ENCODE peak calls at places on chromosomes 7 and 10, in six cellular contexts. E is aorta, Q is colonic mucosa, W is IMR-90, C is AG04450, G is left lung. V is an unnamed sample. For H3K9me3, the result is how much of the 10 kb centered on the place peaks cover.

GRCh38 chr7:30472771-30473392 is 5.7 kb downstream of the NOD1 start:
- DNase-seq in C (no peak), G (no peak), Q (no peak), E (no peak), W (peak), V (no peak)

GRCh38 chr10:103890194-103890658 is 27.8 kb downstream of the STN1 start:
- DNase-seq in G (peak), C (no peak), W (peak), Q (peak), E (no peak), V (peak)

GRCh38 chr7:50185188-50185587 is 92.1 kb upstream of the ZPBP start:
- DNase-seq in Q (no peak), G (peak), E (peak), C (no peak), W (no peak), V (no peak)

GRCh38 chr7:37369904-37370303 is 78.8 kb downstream of the ELMO1 start:
- DNase-seq in Q (peak), G (no peak), E (no peak), C (no peak), W (no peak), V (peak)

GRCh38 chr10:82383350-82383749 is 508.4 kb downstream of the NRG3 start:
- DNase-seq in E (no peak), G (no peak), W (no peak), Q (no peak), C (no peak), V (no peak)

GRCh38 chr10:126066491-126066890 is 170.1 kb downstream of the FANK1 start:
- DNase-seq in Q (no peak), E (no peak), C (no peak), W (no peak), G (no peak), V (no peak)

GRCh38 chr10:43461950-43462349 is 25.0 kb downstream of the ZNF487 start:
- DNase-seq in E (no peak), G (no peak), Q (peak), C (peak), W (peak), V (no peak)

GRCh38 chr7:128322040-128322643 is 21.6 kb downstream of the RBM28 start:
- DNase-seq in Q (no peak), G (no peak), W (peak), E (no peak), C (no peak), V (no peak)

GRCh38 chr7:129072410-129073063 is 17.6 kb upstream of the TNPO3 start:
- DNase-seq in W (no peak), Q (no peak), E (no peak), C (no peak), G (no peak), V (no peak)

GRCh38 chr7:108028111-108028510 is 25.1 kb upstream of the LAMB1 start:
- DNase-seq in E (no peak), C (no peak), Q (peak), G (no peak), W (no peak), V (no peak)

GRCh38 chr10:58152698-58153263 is 114.9 kb downstream of the IPMK start:
- DNase-seq in C (peak), E (peak), Q (peak), W (peak), G (no peak), V (peak)

GRCh38 chr7:113891828-113892227 is 27.0 kb downstream of the PPP1R3A start:
- DNase-seq in G (no peak), W (peak), Q (no peak), C (peak), E (no peak), V (no peak)

GRCh38 chr7:44811093-44811492 is 14.6 kb downstream of the PPIA start:
- DNase-seq in W (no peak), G (no peak), E (no peak), Q (no peak), C (no peak), V (no peak)

GRCh38 chr7:140261522-140261921 is 84.7 kb upstream of the KDM7A start:
- DNase-seq in W (no peak), E (no peak), Q (no peak), G (no peak), C (no peak), V (no peak)

GRCh38 chr7:156603004-156603403 is 37.6 kb upstream of the RNF32 start:
- DNase-seq in E (no peak), G (no peak), C (no peak), Q (peak), W (no peak), V (no peak)

GRCh38 chr10:26840938-26841732 is 19.6 kb downstream of the ABI1 start:
- DNase-seq in G (no peak), C (no peak), E (no peak), Q (no peak), W (no peak), V (no peak)

GRCh38 chr7:127600885-127601284 is 7.3 kb downstream of the FSCN3 start:
- DNase-seq in E (no peak), Q (no peak), C (no peak), W (no peak), G (no peak), V (no peak)

GRCh38 chr7:155483245-155483644 is 25.3 kb downstream of the EN2 start:
- DNase-seq in E (peak), Q (no peak), W (no peak), C (no peak), G (no peak), V (no peak)

GRCh38 chr7:142533920-142534319 is 215.4 kb upstream of the PRSS1 start:
- DNase-seq in E (no peak), C (no peak), Q (no peak), G (no peak), W (no peak), V (no peak)

GRCh38 chr7:103140061-103140460 is 8.8 kb downstream of the NAPEPLD start:
- DNase-seq in E (no peak), G (no peak), W (no peak), C (no peak), Q (no peak), V (no peak)

GRCh38 chr7:98869001-98869373 is 827 bp downstream of the TMEM130 start:
- DNase-seq in G (no peak), E (no peak), C (no peak), Q (no peak), W (no peak), V (no peak)

GRCh38 chr10:100341953-100342626 is 4.9 kb upstream of the SCD start:
- DNase-seq in Q (peak), W (peak), C (no peak), E (peak), G (peak), V (peak)

GRCh38 chr7:131261476-131261994 is 66.1 kb upstream of the MKLN1 start:
- DNase-seq in Q (no peak), C (no peak), W (no peak), E (no peak), G (no peak), V (no peak)

GRCh38 chr10:120945801-120946302 is 94.7 kb downstream of the WDR11 start:
- DNase-seq in E (no peak), C (no peak), W (no peak), G (no peak), Q (no peak), V (no peak)

GRCh38 chr10:89516149-89516832 is 19.1 kb downstream of the SLC16A12 start:
- DNase-seq in E (peak), G (no peak), W (peak), C (peak), Q (peak), V (no peak)

GRCh38 chr10:107238275-107238674 is 73.8 kb upstream of the SORCS1 start:
- DNase-seq in W (no peak), E (no peak), C (no peak), G (no peak), Q (no peak), V (no peak)

GRCh38 chr10:114315566-114316420 is 76.7 kb downstream of the VWA2 start:
- DNase-seq in G (no peak), Q (no peak), C (no peak), W (no peak), E (no peak), V (no peak)

GRCh38 chr10:25557136-25557535 is 376.9 kb upstream of the MYO3A start:
- DNase-seq in G (no peak), Q (no peak), E (no peak), W (no peak), C (no peak), V (no peak)

GRCh38 chr7:84196007-84196551 is 1.5 kb upstream of the SEMA3A start:
- DNase-seq in C (no peak), G (no peak), W (peak), Q (no peak), E (no peak), V (no peak)

DNA sequence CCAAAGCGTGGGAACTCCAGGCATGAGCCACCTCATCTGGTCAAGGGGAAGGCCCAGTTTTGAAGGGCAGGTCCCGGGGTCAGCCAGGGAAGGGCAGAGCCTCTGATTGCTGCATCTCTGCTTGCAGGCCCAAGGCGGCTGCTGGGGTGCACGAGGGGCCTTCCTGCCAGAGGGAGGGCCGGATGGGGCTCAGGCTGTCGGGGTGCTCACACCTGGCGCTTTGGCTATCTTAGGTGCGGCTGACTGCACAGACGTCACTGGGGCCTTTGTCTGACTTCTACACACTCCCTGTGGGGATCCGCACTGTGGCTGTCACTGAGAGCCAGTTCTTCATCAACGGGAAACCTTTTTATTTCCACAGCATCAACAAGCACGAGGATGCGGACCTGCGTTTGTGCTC is 68.7 kb downstream of the ZNF727 start:
- DNase-seq in E (no peak), Q (no peak), G (no peak), C (no peak), W (no peak), V (no peak)
- H3K9me3 ChIP-seq in E (under half), Q (under half), G (under half), C (half or more), W (under half), V (under half)

GRCh38 chr10:47311900-47312662 is 10.2 kb upstream of the GDF2 start:
- DNase-seq in W (peak), Q (peak), G (peak), E (peak), C (peak), V (peak)
- H3K4me3 ChIP-seq in W (no peak), Q (no peak), G (no peak), E (no peak), C (no peak), V (no peak)

DNA sequence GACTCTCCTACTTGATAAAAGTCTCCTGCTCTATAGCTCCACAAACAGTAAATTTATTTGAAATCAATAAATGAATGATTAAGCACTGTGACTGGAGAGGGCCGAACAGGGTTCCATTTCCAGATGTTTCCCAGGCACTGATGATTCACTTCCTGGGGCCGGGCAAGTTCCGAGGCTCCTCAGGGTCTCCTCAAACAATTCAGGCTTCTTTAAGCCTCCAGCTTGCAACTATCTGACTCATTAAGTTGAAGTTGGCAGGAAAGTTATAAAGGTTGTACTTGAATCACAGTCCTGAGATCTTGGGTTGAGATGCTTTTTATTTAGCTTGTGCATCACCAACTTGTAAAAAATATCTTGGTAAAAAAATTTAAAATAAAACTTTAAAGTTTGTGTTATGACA is 612.9 kb downstream of the DNAJB6 start:
- DNase-seq in G (no peak), E (no peak), W (no peak), C (no peak), Q (no peak), V (no peak)
- H3K9me3 ChIP-seq in G (under half), E (under half), W (half or more), C (half or more), Q (under half), V (under half)

GRCh38 chr7:32070406-32071360 is at the start of gene PDE1C:
- DNase-seq in G (no peak), E (no peak), C (no peak), W (peak), Q (no peak), V (no peak)
- H3K4me3 ChIP-seq in G (peak), E (peak), C (peak), W (peak), Q (peak), V (peak)

DNA sequence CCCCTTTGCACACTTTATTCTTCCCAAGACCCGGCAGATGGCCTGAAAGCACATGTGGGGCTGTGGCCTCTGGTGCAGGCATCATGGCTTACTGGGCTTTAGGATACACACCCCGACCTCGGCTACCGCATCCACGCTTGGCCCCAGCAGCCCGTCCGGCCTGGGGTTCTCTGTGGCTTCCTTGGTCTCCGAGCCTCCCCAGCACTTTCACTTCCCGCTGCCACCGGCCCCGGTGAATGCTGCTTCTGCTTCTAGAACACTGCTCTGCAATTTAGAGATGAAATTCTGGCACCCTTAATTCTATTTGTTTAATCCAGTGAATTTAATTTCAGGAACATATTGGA is 433.0 kb downstream of the DNAJB6 start:
- DNase-seq in W (no peak), E (peak), Q (no peak), G (no peak), C (no peak), V (no peak)
- H3K9me3 ChIP-seq in W (half or more), E (under half), Q (under half), G (under half), C (half or more), V (under half)

GRCh38 chr7:27113991-27114866 is 11.7 kb upstream of the HOXA2 start:
- DNase-seq in W (peak), C (no peak), E (peak), Q (peak), G (no peak), V (no peak)

GRCh38 chr7:27112361-27112760 is 9.9 kb upstream of the HOXA2 start:
- DNase-seq in E (no peak), C (no peak), W (peak), Q (no peak), G (no peak), V (no peak)

GRCh38 chr7:27110977-27111752 is 8.7 kb upstream of the HOXA2 start:
- DNase-seq in Q (peak), W (peak), E (peak), G (no peak), C (no peak), V (peak)

GRCh38 chr7:27111753-27112277 is 9.3 kb upstream of the HOXA2 start:
- DNase-seq in C (no peak), W (peak), E (no peak), Q (peak), G (no peak), V (no peak)

GRCh38 chr7:27112960-27113949 is 10.8 kb upstream of the HOXA2 start:
- DNase-seq in E (peak), C (peak), G (peak), Q (peak), W (peak), V (peak)
- H3K4me3 ChIP-seq in E (peak), C (peak), G (peak), Q (peak), W (peak), V (peak)

GRCh38 chr10:37763132-37763531 is 94.3 kb downstream of the ZNF248 start:
- DNase-seq in W (no peak), G (no peak), Q (no peak), C (no peak), E (no peak), V (no peak)

GRCh38 chr10:37762287-37762686 is 95.1 kb downstream of the ZNF248 start:
- DNase-seq in W (no peak), E (no peak), Q (no peak), G (no peak), C (no peak), V (no peak)

GRCh38 chr10:37760817-37761216 is 96.6 kb downstream of the ZNF248 start:
- DNase-seq in C (no peak), W (no peak), G (no peak), Q (no peak), E (no peak), V (no peak)

GRCh38 chr10:37765216-37765615 is 92.2 kb downstream of the ZNF248 start:
- DNase-seq in W (no peak), E (no peak), G (no peak), C (no peak), Q (no peak), V (no peak)
- H3K9me3 ChIP-seq in W (under half), E (under half), G (half or more), C (under half), Q (under half), V (under half)

GRCh38 chr7:106737202-106737562 is 76.2 kb upstream of the CCDC71L start:
- DNase-seq in Q (no peak), W (peak), E (no peak), C (no peak), G (no peak), V (no peak)

GRCh38 chr7:106735637-106736036 is 74.7 kb upstream of the CCDC71L start:
- DNase-seq in Q (no peak), C (no peak), G (no peak), E (no peak), W (no peak), V (no peak)

GRCh38 chr7:106736123-106736507 is 75.2 kb upstream of the CCDC71L start:
- DNase-seq in W (no peak), Q (no peak), G (no peak), E (no peak), C (no peak), V (no peak)

GRCh38 chr7:106732045-106732444 is 71.1 kb upstream of the CCDC71L start:
- DNase-seq in Q (no peak), W (no peak), E (no peak), G (no peak), C (no peak), V (no peak)

DNA sequence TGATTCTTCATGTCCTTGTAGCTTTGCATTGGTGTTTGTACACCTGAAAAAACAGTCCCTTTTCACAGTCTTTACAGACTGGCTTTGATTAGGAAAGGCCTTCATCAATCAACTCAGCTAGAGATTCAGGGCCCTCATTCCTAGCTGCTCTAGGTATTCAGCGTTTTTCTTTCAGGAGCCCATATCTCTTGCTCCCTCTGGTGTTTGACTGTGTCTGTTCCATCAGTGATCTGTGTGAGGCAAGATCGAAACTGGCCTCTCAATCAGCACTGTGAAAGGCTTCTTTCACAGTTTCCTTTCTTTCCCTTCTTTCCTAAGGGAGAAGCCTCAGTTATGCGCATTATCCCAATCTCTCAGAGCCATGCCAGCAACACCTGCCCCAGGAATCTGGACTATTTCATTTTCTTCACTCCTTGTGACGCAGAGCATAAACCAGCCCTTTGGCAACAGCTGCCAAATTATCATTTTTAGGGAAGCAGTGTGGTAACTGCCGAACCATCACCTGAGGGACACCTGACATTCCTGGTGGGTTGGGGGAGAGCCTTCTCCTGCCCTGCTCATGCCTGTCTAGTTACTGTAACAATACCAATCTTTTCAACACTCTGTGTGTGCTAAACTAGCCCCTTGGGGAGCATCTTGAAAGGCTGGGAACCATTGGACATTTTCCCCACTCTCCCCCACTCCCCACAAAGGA is 75.7 kb upstream of the CCDC71L start:
- DNase-seq in Q (peak), G (no peak), W (peak), E (no peak), C (peak), V (no peak)
- H3K4me3 ChIP-seq in Q (no peak), G (no peak), W (no peak), E (no peak), C (no peak), V (no peak)